ENCODE peak calls at places on chromosomes 12 and 14, in ten cellular contexts. Z is GM23338, G is H1, A is transverse colon, T is stomach, J is HCT116, F is breast epithelium, Q is SK-N-MC, U is vagina, X is GM12891. H is an unnamed sample.

GRCh38 chr14:56905282-56905681 is 95.0 kb upstream of the OTX2 start:
- DNase-seq in A (no peak), F (no peak), J (no peak), U (no peak), T (no peak), X (no peak), G (no peak), Z (peak; percentile 97), Q (no peak), H (no peak)

GRCh38 chr12:31959701-31960391 is 631 bp downstream of the RESF1 start:
- DNase-seq in Q (peak; percentile 24), J (no peak), F (peak; percentile 65), U (no peak), X (no peak), A (peak; percentile 70), G (no peak), T (peak; percentile 69), Z (peak; percentile 37), H (peak; percentile 22)

GRCh38 chr12:52191841-52192791 is at the start of gene KRT80:
- DNase-seq in Z (no peak), G (no peak), F (peak; percentile 97), Q (peak; percentile 51), T (peak; percentile 89), A (peak; percentile 84), U (no peak), X (no peak), J (peak; percentile 97), H (peak; percentile 96)

GRCh38 chr14:40213701-40214100 is 781.5 kb upstream of the FBXO33 start:
- DNase-seq in F (no peak), G (no peak), A (no peak), X (no peak), Z (no peak), U (no peak), J (no peak), T (no peak), Q (no peak), H (no peak)

GRCh38 chr14:66652736-66653135 is 144.8 kb downstream of the GPHN start:
- DNase-seq in T (no peak), J (no peak), G (no peak), X (no peak), U (no peak), A (no peak), Z (peak; percentile 50), Q (no peak), F (no peak), H (no peak)

GRCh38 chr14:49970474-49971147 is 77.7 kb downstream of the ARF6 start:
- DNase-seq in J (no peak), G (no peak), Q (no peak), F (no peak), Z (no peak), U (no peak), A (no peak), T (peak; percentile 42), X (no peak), H (no peak)

GRCh38 chr14:94598816-94599655 is 13.2 kb upstream of the SERPINA3 start:
- DNase-seq in X (no peak), U (no peak), J (peak; percentile 96), G (no peak), T (peak; percentile 71), Q (no peak), Z (peak; percentile 24), A (peak; percentile 76), F (peak; percentile 74), H (no peak)

GRCh38 chr14:24806061-24806678 is 172.2 kb upstream of the GZMB start:
- DNase-seq in Q (no peak), X (peak; percentile 12), F (peak; percentile 72), T (peak; percentile 85), J (no peak), G (peak; percentile 91), A (peak; percentile 89), U (no peak), Z (peak; percentile 92), H (peak; percentile 28)

GRCh38 chr12:51814311-51815088 is 34.0 kb downstream of the FIGNL2 start:
- DNase-seq in U (no peak), G (peak; percentile 86), J (no peak), Q (no peak), F (peak; percentile 69), T (peak; percentile 75), Z (peak; percentile 89), X (peak; percentile 64), A (peak; percentile 86), H (no peak)

GRCh38 chr12:47785036-47785886 is 12.2 kb downstream of the SLC48A1 start:
- DNase-seq in T (no peak), Z (no peak), A (no peak), F (no peak), X (no peak), J (no peak), Q (no peak), G (no peak), U (no peak), H (no peak)

GRCh38 chr12:48542300-48542928 is 17.0 kb downstream of the OR8S1 start:
- DNase-seq in U (no peak), G (peak; percentile 66), J (peak; percentile 23), X (no peak), Z (peak; percentile 75), A (peak; percentile 53), F (no peak), Q (no peak), T (peak; percentile 53), H (peak; percentile 32)

DNA sequence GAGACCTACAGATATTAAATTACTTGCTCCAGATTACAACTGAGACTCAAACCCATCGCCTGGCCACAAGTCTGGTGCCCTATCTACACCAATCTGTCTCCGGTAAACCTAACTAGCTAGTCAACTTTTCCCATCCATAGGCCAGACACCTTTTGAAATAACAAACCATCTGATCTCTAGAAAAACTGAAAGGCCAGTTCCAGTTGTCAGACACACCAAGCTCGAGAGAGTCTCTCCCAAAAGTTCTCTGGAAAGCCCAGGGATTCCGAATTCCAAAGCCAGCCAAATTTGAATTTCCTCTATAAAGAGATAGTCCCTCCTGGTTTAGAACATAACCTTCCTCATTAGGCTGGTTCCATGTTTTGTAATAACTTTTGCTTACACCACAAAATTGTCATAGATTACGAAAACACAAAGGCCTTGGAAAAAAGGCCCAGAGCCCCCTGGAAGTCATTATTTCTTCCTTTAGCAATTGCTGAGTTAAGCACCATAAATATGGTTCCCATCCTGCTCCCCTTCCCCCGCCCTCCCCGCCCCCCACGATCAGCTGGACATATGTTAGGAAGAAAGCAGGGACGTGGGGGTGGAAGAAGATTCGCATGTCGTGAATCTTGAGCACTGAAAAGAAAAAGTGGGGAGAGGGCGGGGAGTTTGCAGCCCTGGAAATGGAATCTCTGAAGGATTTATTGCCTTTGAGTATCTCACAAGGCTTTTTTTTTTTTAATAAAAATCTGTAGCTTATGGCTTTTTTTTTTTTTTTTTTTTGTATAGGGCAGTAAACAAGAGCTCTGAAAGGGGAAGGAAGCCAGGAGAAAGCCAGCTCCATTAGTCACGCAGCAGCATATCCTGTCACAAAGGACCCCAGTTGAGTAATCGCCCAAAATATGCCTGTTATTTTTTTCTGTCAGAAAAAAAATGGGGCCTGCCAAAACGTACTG is 110.4 kb downstream of the ZFP36L1 start:
- DNase-seq in X (no peak), J (no peak), Q (peak; percentile 98), A (peak; percentile 38), T (no peak), U (no peak), G (no peak), F (no peak), Z (no peak), H (no peak)
- TF ChIP-seq POLR2AphosphoS5 in X (no peak), J (no peak), Q (no peak), A (peak; percentile 14), T (no peak), U (no peak), G (no peak), F (no peak), Z (no peak), H (no peak)

DNA sequence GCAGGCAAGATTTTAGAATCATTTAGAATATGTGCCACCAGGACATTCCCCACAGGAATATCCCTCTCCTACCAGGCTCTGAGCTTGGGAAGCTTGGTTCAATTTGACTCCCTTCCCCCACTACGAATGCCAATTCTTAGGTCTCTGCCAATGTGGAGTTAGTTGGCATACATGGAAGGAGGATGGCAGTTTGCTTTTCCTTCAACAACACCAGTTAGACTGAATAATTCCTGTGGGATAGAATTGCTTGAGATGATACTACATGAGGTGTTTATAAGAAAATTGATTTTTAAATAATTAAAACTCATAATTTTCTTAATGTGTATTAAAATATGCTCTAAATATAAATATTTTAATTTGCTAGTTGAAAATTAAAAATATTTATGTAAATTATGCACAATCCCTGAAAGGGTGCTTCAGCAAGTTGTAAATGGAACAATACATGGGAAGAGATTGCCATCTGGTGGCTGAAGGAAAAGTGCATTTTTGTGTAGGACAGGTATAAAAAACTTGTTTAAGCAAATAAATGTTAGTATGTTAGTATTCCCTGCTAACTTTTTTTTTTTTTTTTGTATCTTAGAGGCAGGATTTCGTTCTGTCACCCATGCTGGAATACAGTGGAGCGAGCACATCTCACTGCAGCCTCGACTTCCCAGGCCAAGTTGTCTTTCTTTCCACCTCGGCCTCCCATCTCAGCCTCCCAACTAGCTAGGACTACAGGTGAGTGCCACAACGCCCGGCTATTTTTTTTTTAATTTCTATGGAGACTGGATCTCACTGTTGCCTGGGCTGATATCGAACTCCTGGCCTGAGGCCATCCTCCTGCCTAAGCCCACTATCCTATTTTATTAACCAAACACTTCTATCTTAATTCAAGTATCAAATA is 25.8 kb upstream of the STRAP start:
- DNase-seq in Z (peak; percentile 72), A (peak; percentile 36), X (no peak), F (no peak), T (peak; percentile 38), Q (peak; percentile 61), J (peak; percentile 68), G (peak; percentile 58), U (no peak), H (peak; percentile 60)
- TF ChIP-seq POLR2AphosphoS5 in Z (no peak), A (no peak), X (no peak), F (no peak), T (no peak), Q (no peak), J (no peak), G (no peak), U (no peak), H (no peak)

GRCh38 chr12:132639996-132640520 is 21.5 kb downstream of the P2RX2 start:
- DNase-seq in G (no peak), F (no peak), Q (no peak), A (no peak), J (no peak), X (no peak), U (no peak), Z (no peak), T (no peak), H (no peak)
- TF ChIP-seq POLR2AphosphoS5 in G (no peak), F (no peak), Q (no peak), A (no peak), J (no peak), X (no peak), U (no peak), Z (no peak), T (no peak), H (no peak)

GRCh38 chr14:103533137-103533998 is 4.4 kb downstream of the TRMT61A start:
- DNase-seq in Q (no peak), G (no peak), T (no peak), X (no peak), J (no peak), F (no peak), U (no peak), Z (no peak), A (no peak), H (no peak)
- TF ChIP-seq POLR2AphosphoS5 in Q (no peak), G (no peak), T (no peak), X (no peak), J (no peak), F (no peak), U (peak; percentile 61), Z (no peak), A (no peak), H (no peak)

GRCh38 chr14:69214376-69214775 is 23.1 kb downstream of the EXD2 start:
- DNase-seq in A (no peak), G (no peak), Q (no peak), Z (no peak), J (no peak), X (no peak), F (no peak), T (no peak), U (no peak), H (no peak)
- TF ChIP-seq POLR2AphosphoS5 in A (no peak), G (no peak), Q (no peak), Z (no peak), J (no peak), X (no peak), F (no peak), T (no peak), U (no peak), H (no peak)

H was measured in Panc1.